ENCODE peak calls at places on chromosomes 16 and 17, in eight cellular contexts. H is B cell, Q is hepatocyte, U is AG10803, R is lower leg skin, F is spleen, W is HFFc6, C is brain microvascular endothelial cell. A is an unnamed sample.

GRCh38 chr17:5714993-5715392 is 130.7 kb upstream of the NLRP1 start:
- DNase-seq in W (no peak), U (no peak), R (peak), H (no peak), F (no peak), Q (no peak), C (no peak), A (no peak)

GRCh38 chr16:13332713-13333255 is 431.4 kb downstream of the SHISA9 start:
- DNase-seq in Q (no peak), H (no peak), C (no peak), R (no peak), U (no peak), W (no peak), F (no peak), A (no peak)

GRCh38 chr16:10971560-10971961 is 27.2 kb downstream of the CLEC16A start:
- DNase-seq in U (peak), W (peak), C (peak), H (no peak), F (no peak), R (no peak), Q (peak), A (peak)

GRCh38 chr16:60727856-60728255 is 1308.4 kb downstream of the CDH8 start:
- DNase-seq in F (no peak), H (no peak), U (peak), Q (no peak), C (no peak), W (no peak), R (no peak), A (no peak)

GRCh38 chr16:4313563-4314531 is 2.0 kb upstream of the GLIS2 start:
- DNase-seq in W (no peak), C (no peak), R (no peak), F (no peak), U (no peak), H (no peak), Q (peak), A (no peak)

GRCh38 chr16:78742501-78743283 is 643.2 kb downstream of the WWOX start:
- DNase-seq in C (peak), Q (peak), H (peak), U (no peak), W (no peak), R (no peak), F (peak), A (peak)

GRCh38 chr17:6231886-6232767 is 161.9 kb downstream of the WSCD1 start:
- DNase-seq in C (no peak), F (peak), H (no peak), U (no peak), W (peak), R (peak), Q (no peak), A (no peak)

GRCh38 chr16:87392823-87393679 is 915 bp downstream of the MAP1LC3B start:
- DNase-seq in Q (peak), F (peak), R (peak), C (no peak), U (peak), H (peak), W (peak), A (peak)

GRCh38 chr16:56389554-56389953 is 35.8 kb downstream of the AMFR start:
- DNase-seq in R (no peak), F (no peak), U (peak), H (no peak), Q (no peak), C (peak), W (peak), A (no peak)

GRCh38 chr17:65062168-65062915 is 5.8 kb upstream of the GNA13 start:
- DNase-seq in H (no peak), R (no peak), F (no peak), C (no peak), U (no peak), Q (peak), W (no peak), A (no peak)

GRCh38 chr16:89201467-89202377 is 1.4 kb upstream of the SLC22A31 start:
- DNase-seq in Q (peak), F (peak), W (no peak), H (peak), C (peak), U (peak), R (peak), A (peak)

GRCh38 chr16:4316732-4317461 is 1.0 kb downstream of the GLIS2 start:
- DNase-seq in Q (peak), W (no peak), R (peak), C (no peak), F (no peak), U (no peak), H (no peak), A (no peak)

GRCh38 chr16:47311738-47312505 is 148.9 kb downstream of the ITFG1 start:
- DNase-seq in U (peak), C (no peak), R (no peak), W (no peak), H (no peak), Q (peak), F (no peak), A (no peak)

GRCh38 chr17:78558181-78558850 is 18.9 kb downstream of the DNAH17 start:
- DNase-seq in C (peak), U (no peak), H (no peak), Q (no peak), W (peak), F (no peak), R (no peak), A (no peak)

GRCh38 chr17:16973760-16974540 is 2.0 kb upstream of the TNFRSF13B start:
- DNase-seq in H (peak), Q (no peak), U (no peak), R (peak), C (no peak), F (peak), W (no peak), A (no peak)

GRCh38 chr16:71431991-71432390 is 9.9 kb downstream of the TLE7 start:
- DNase-seq in W (no peak), H (no peak), F (peak), R (no peak), C (no peak), Q (no peak), U (no peak), A (no peak)

GRCh38 chr16:23524001-23524400 is 13.7 kb upstream of the GGA2 start:
- DNase-seq in F (no peak), C (no peak), U (no peak), R (no peak), H (no peak), Q (no peak), W (no peak), A (no peak)

GRCh38 chr16:27706803-27707685 is 157.1 kb downstream of the KATNIP start:
- DNase-seq in H (no peak), F (peak), W (no peak), Q (no peak), U (no peak), R (peak), C (no peak), A (no peak)

GRCh38 chr17:77493901-77494663 is 353.3 kb downstream of the SEC14L1 start:
- DNase-seq in R (peak), W (no peak), C (no peak), Q (no peak), H (peak), F (peak), U (no peak), A (no peak)

GRCh38 chr16:78212674-78213073 is 113.2 kb downstream of the WWOX start:
- DNase-seq in W (no peak), Q (no peak), C (no peak), F (no peak), R (no peak), U (no peak), H (no peak), A (no peak)

GRCh38 chr17:7184091-7184488 is 4.9 kb upstream of the ASGR1 start:
- DNase-seq in H (no peak), R (no peak), F (no peak), W (no peak), U (no peak), Q (peak), C (no peak), A (no peak)

GRCh38 chr17:75950850-75951554 is 10.2 kb upstream of the FBF1 start:
- DNase-seq in F (no peak), C (no peak), U (peak), H (no peak), Q (no peak), W (no peak), R (no peak), A (no peak)

GRCh38 chr16:23587726-23588125 is 8.4 kb downstream of the NDUFAB1 start:
- DNase-seq in F (no peak), U (peak), Q (no peak), R (no peak), W (peak), H (no peak), C (peak), A (no peak)

GRCh38 chr17:52159159-52159809 is 770 bp upstream of the CA10 start:
- DNase-seq in U (no peak), W (no peak), C (no peak), F (no peak), R (no peak), Q (no peak), H (no peak), A (no peak)

GRCh38 chr17:52157603-52158449 is 688 bp downstream of the CA10 start:
- DNase-seq in W (no peak), Q (no peak), F (no peak), H (peak), C (no peak), U (no peak), R (no peak), A (no peak)

GRCh38 chr17:52157161-52157560 is 1.4 kb downstream of the CA10 start:
- DNase-seq in R (no peak), H (no peak), Q (no peak), U (no peak), F (no peak), C (no peak), W (no peak), A (no peak)

GRCh38 chr17:52159810-52160578 is 1.5 kb upstream of the CA10 start:
- DNase-seq in H (peak), F (no peak), W (no peak), R (no peak), U (no peak), Q (no peak), C (no peak), A (no peak)

GRCh38 chr17:52158450-52159042 is at the start of gene CA10:
- DNase-seq in F (no peak), Q (peak), U (no peak), W (no peak), C (no peak), R (no peak), H (peak), A (no peak)
- TF ChIP-seq CTCF in F (no peak), Q (no peak), U (no peak), W (no peak), C (no peak), R (no peak), H (no peak), A (no peak)

GRCh38 chr16:58035356-58036170 is 10.0 kb downstream of the MMP15 start:
- DNase-seq in R (no peak), F (no peak), H (peak), W (no peak), Q (no peak), C (no peak), U (no peak), A (no peak)
- TF ChIP-seq CTCF in R (no peak), F (no peak), H (no peak), W (no peak), Q (no peak), C (no peak), U (no peak), A (no peak)

GRCh38 chr17:37410357-37410756 is 3.7 kb downstream of the TADA2A start:
- DNase-seq in Q (no peak), H (no peak), F (no peak), W (no peak), U (no peak), R (no peak), C (no peak), A (no peak)

GRCh38 chr17:37417852-37418251 is 11.2 kb downstream of the TADA2A start:
- DNase-seq in R (no peak), W (no peak), F (no peak), H (no peak), Q (no peak), C (peak), U (no peak), A (no peak)

DNA sequence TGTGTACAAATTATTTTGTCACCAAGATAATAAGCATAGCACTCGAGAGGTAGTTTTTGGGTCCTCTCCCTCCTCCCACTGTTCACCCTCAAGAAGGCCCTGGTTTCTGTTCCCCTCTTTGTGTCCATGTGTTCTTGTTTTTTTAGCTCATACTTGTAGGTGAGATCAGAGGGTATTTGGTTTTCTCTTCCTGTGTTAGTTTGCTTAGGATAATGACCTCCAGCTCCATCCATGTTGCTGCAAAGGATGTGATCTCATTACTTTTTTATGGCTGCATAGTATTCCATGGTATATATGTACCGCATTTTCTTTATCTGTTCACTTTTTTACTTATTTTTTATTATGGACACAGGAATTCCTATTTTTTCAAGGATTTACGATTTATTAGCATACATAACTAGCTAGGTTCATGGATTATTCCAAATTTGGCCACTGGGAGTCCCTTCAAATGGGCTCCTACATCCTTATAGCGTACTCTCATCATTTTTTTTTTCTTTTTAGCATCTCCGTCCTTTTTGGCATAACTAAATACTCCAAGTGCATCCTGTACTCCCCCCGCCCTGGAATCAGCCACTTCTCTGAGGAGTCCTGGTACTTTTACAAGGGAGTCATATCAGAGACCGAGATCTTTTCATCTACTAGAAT is 7.3 kb downstream of the TADA2A start:
- DNase-seq in H (no peak), F (no peak), Q (no peak), R (no peak), U (no peak), W (peak), C (no peak), A (no peak)
- TF ChIP-seq CTCF in H (no peak), F (no peak), Q (peak), R (no peak), U (peak), W (peak), C (peak), A (no peak)

DNA sequence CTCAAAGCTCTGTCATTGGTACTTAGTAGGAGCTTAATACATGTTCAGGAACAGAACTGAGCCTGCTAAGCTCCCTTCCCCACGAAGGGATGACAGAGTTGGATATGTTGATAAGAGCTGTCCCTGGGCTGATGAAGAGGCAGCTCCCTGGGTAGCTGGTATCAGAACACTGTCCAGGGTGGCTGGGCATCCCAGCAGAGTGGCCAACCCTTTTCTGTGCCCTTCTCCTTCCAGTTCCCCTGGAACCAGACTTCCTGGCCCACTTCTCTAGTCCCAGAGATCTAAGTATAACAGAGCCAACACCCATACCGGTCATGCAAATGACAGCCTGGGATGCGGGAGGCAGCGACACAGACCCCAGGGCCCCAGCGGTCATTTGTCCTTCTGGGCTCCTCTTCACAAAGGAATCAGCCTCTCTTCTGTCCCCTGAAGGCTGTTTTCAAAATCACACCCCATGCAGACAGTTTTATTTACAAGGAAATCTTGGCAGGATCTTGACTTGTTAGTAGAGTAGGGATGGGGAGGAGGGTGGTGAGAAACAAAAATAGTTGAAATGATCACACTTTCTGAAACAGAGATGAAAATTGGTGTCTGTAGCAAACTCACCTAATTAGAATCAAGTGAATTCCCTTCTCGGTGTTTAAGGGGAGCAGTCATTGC is 1.4 kb upstream of the RHBDL3 start:
- DNase-seq in U (no peak), C (no peak), R (no peak), F (no peak), W (no peak), Q (no peak), H (no peak), A (no peak)
- TF ChIP-seq CTCF in U (peak), C (peak), R (no peak), F (no peak), W (peak), Q (no peak), H (no peak), A (no peak)

GRCh38 chr17:45782889-45783592 is 1.1 kb upstream of the CRHR1 start:
- DNase-seq in R (no peak), C (no peak), W (no peak), F (no peak), U (no peak), Q (peak), H (peak), A (no peak)
- TF ChIP-seq CTCF in R (no peak), C (peak), W (peak), F (peak), U (no peak), Q (peak), H (no peak), A (no peak)

GRCh38 chr17:27609606-27610303 is 21.2 kb upstream of the LGALS9 start:
- DNase-seq in W (peak), C (no peak), Q (peak), U (peak), R (no peak), H (no peak), F (peak), A (no peak)
- TF ChIP-seq CTCF in W (peak), C (peak), Q (peak), U (peak), R (no peak), H (peak), F (peak), A (peak)

GRCh38 chr16:81562174-81562849 is 117.7 kb downstream of the CMIP start:
- DNase-seq in F (no peak), Q (no peak), C (no peak), U (no peak), H (no peak), R (no peak), W (no peak), A (no peak)
- TF ChIP-seq CTCF in F (no peak), Q (no peak), C (no peak), U (no peak), H (no peak), R (no peak), W (no peak), A (no peak)